ENCODE peak calls at places on chromosomes 11 and 22, in five cellular contexts. One of them, this sample, is unnamed.

GRCh38 chr11:58618215-58618614 is 4.2 kb upstream of the CNTF start:
- DNase-seq in fibroblast of lung: no peak
- DNase-seq in endothelial cell of umbilical vein: no peak
- DNase-seq in A549: peak; percentile 8
- DNase-seq in Panc1: no peak
- DNase-seq in this sample: no peak

GRCh38 chr11:17770048-17770652 is 35.6 kb downstream of the KCNC1 start:
- DNase-seq in endothelial cell of umbilical vein: no peak
- DNase-seq in Panc1: no peak
- DNase-seq in A549: peak; percentile 20
- DNase-seq in fibroblast of lung: no peak
- DNase-seq in this sample: no peak

GRCh38 chr11:11512502-11512901 is 109.3 kb downstream of the GALNT18 start:
- DNase-seq in fibroblast of lung: no peak
- DNase-seq in A549: no peak
- DNase-seq in endothelial cell of umbilical vein: no peak
- DNase-seq in Panc1: no peak
- DNase-seq in this sample: no peak

GRCh38 chr11:120001161-120002135 is 136.5 kb downstream of the TRIM29 start:
- DNase-seq in Panc1: no peak
- DNase-seq in A549: no peak
- DNase-seq in fibroblast of lung: no peak
- DNase-seq in endothelial cell of umbilical vein: no peak
- DNase-seq in this sample: no peak

GRCh38 chr11:131889146-131889577 is 518.7 kb downstream of the NTM start:
- DNase-seq in Panc1: no peak
- DNase-seq in A549: no peak
- DNase-seq in endothelial cell of umbilical vein: no peak
- DNase-seq in fibroblast of lung: peak; percentile 79
- DNase-seq in this sample: no peak

GRCh38 chr11:88604255-88604654 is 266.7 kb upstream of the CTSC start:
- DNase-seq in Panc1: no peak
- DNase-seq in fibroblast of lung: peak; percentile 70
- DNase-seq in A549: no peak
- DNase-seq in endothelial cell of umbilical vein: no peak
- DNase-seq in this sample: no peak

GRCh38 chr11:77473001-77473800 is 693 bp downstream of the PAK1 start:
- DNase-seq in A549: peak; percentile 15
- DNase-seq in Panc1: no peak
- DNase-seq in endothelial cell of umbilical vein: no peak
- DNase-seq in fibroblast of lung: peak; percentile 15
- DNase-seq in this sample: peak; percentile 36

GRCh38 chr11:22928207-22928917 is 68.1 kb upstream of the CCDC179 start:
- DNase-seq in Panc1: no peak
- DNase-seq in A549: peak; percentile 4
- DNase-seq in fibroblast of lung: no peak
- DNase-seq in endothelial cell of umbilical vein: no peak
- DNase-seq in this sample: no peak

GRCh38 chr11:11979487-11980117 is 28.8 kb downstream of the DKK3 start:
- DNase-seq in Panc1: no peak
- DNase-seq in endothelial cell of umbilical vein: no peak
- DNase-seq in A549: peak; percentile 51
- DNase-seq in fibroblast of lung: peak; percentile 84
- DNase-seq in this sample: no peak

GRCh38 chr11:97850726-97851125 is 1170.0 kb upstream of the CNTN5 start:
- DNase-seq in Panc1: no peak
- DNase-seq in A549: no peak
- DNase-seq in fibroblast of lung: no peak
- DNase-seq in endothelial cell of umbilical vein: no peak
- DNase-seq in this sample: no peak

GRCh38 chr11:105862736-105863367 is 159.2 kb downstream of the MSANTD4 start:
- DNase-seq in A549: peak; percentile 27
- DNase-seq in Panc1: peak; percentile 52
- DNase-seq in fibroblast of lung: peak; percentile 81
- DNase-seq in endothelial cell of umbilical vein: peak; percentile 73
- DNase-seq in this sample: no peak

GRCh38 chr11:96103102-96103501 is 179.2 kb upstream of the MTMR2 start:
- DNase-seq in A549: no peak
- DNase-seq in Panc1: no peak
- DNase-seq in endothelial cell of umbilical vein: no peak
- DNase-seq in fibroblast of lung: no peak
- DNase-seq in this sample: no peak

GRCh38 chr22:24008381-24009226 is 2.5 kb upstream of the CABIN1 start:
- DNase-seq in endothelial cell of umbilical vein: no peak
- DNase-seq in Panc1: no peak
- DNase-seq in A549: no peak
- DNase-seq in fibroblast of lung: no peak
- DNase-seq in this sample: no peak

GRCh38 chr11:120546312-120547205 is 35.0 kb downstream of the GRIK4 start:
- DNase-seq in fibroblast of lung: peak; percentile 97
- DNase-seq in Panc1: no peak
- DNase-seq in endothelial cell of umbilical vein: peak; percentile 44
- DNase-seq in A549: peak; percentile 17
- DNase-seq in this sample: no peak

GRCh38 chr11:34987617-34988016 is 71.2 kb downstream of the PDHX start:
- DNase-seq in A549: no peak
- DNase-seq in fibroblast of lung: peak; percentile 60
- DNase-seq in endothelial cell of umbilical vein: no peak
- DNase-seq in Panc1: no peak
- DNase-seq in this sample: no peak

GRCh38 chr11:45155058-45155551 is 8.7 kb downstream of the PRDM11 start:
- DNase-seq in endothelial cell of umbilical vein: no peak
- DNase-seq in Panc1: no peak
- DNase-seq in A549: no peak
- DNase-seq in fibroblast of lung: no peak
- DNase-seq in this sample: no peak

GRCh38 chr11:18701614-18702216 is 3.1 kb downstream of the TMEM86A start:
- DNase-seq in fibroblast of lung: no peak
- DNase-seq in A549: no peak
- DNase-seq in Panc1: no peak
- DNase-seq in endothelial cell of umbilical vein: no peak
- DNase-seq in this sample: no peak

GRCh38 chr11:133956650-133957633 is at the start of gene IGSF9B:
- DNase-seq in Panc1: peak; percentile 17
- DNase-seq in A549: peak; percentile 81
- DNase-seq in fibroblast of lung: peak; percentile 52
- DNase-seq in endothelial cell of umbilical vein: peak; percentile 73
- DNase-seq in this sample: peak; percentile 86

GRCh38 chr11:126799974-126800373 is 200.6 kb downstream of the KIRREL3 start:
- DNase-seq in Panc1: no peak
- DNase-seq in A549: no peak
- DNase-seq in endothelial cell of umbilical vein: no peak
- DNase-seq in fibroblast of lung: no peak
- DNase-seq in this sample: no peak

GRCh38 chr22:23079240-23079768 is 9.0 kb downstream of the GNAZ start:
- DNase-seq in endothelial cell of umbilical vein: no peak
- DNase-seq in A549: no peak
- DNase-seq in Panc1: no peak
- DNase-seq in fibroblast of lung: no peak
- DNase-seq in this sample: no peak

GRCh38 chr11:132685174-132685611 is 847.1 kb downstream of the OPCML start:
- DNase-seq in fibroblast of lung: peak; percentile 11
- DNase-seq in A549: no peak
- DNase-seq in Panc1: no peak
- DNase-seq in endothelial cell of umbilical vein: no peak
- DNase-seq in this sample: no peak

GRCh38 chr11:1088927-1089737 is 14.5 kb downstream of the MUC2 start:
- DNase-seq in endothelial cell of umbilical vein: no peak
- DNase-seq in Panc1: no peak
- DNase-seq in fibroblast of lung: no peak
- DNase-seq in A549: no peak
- DNase-seq in this sample: no peak
- H3K9me3 ChIP-seq in endothelial cell of umbilical vein: no peaks in the 10 kb centered on the region
- H3K9me3 ChIP-seq in Panc1: no peaks in the 10 kb centered on the region
- H3K9me3 ChIP-seq in fibroblast of lung: peaks cover 4% of the 10 kb centered on the region
- H3K9me3 ChIP-seq in A549: no peaks in the 10 kb centered on the region
- H3K9me3 ChIP-seq in this sample: no peaks in the 10 kb centered on the region

GRCh38 chr22:42794551-42795510 is 62.2 kb downstream of the ARFGAP3 start:
- DNase-seq in A549: no peak
- DNase-seq in Panc1: no peak
- DNase-seq in fibroblast of lung: no peak
- DNase-seq in endothelial cell of umbilical vein: no peak
- DNase-seq in this sample: no peak

GRCh38 chr22:42793848-42794405 is 63.1 kb downstream of the ARFGAP3 start:
- DNase-seq in fibroblast of lung: no peak
- DNase-seq in Panc1: no peak
- DNase-seq in A549: no peak
- DNase-seq in endothelial cell of umbilical vein: no peak
- DNase-seq in this sample: no peak

GRCh38 chr22:42792909-42793847 is 63.9 kb downstream of the ARFGAP3 start:
- DNase-seq in endothelial cell of umbilical vein: no peak
- DNase-seq in Panc1: no peak
- DNase-seq in A549: no peak
- DNase-seq in fibroblast of lung: no peak
- DNase-seq in this sample: no peak

GRCh38 chr22:42792453-42792908 is 64.6 kb downstream of the ARFGAP3 start:
- DNase-seq in endothelial cell of umbilical vein: no peak
- DNase-seq in Panc1: no peak
- DNase-seq in A549: no peak
- DNase-seq in fibroblast of lung: no peak
- DNase-seq in this sample: no peak

GRCh38 chr22:42791721-42792452 is 65.2 kb downstream of the ARFGAP3 start:
- DNase-seq in fibroblast of lung: peak; percentile 15
- DNase-seq in Panc1: no peak
- DNase-seq in endothelial cell of umbilical vein: no peak
- DNase-seq in A549: no peak
- DNase-seq in this sample: no peak
- H3K9me3 ChIP-seq in fibroblast of lung: no peaks in the 10 kb centered on the region
- H3K9me3 ChIP-seq in Panc1: no peaks in the 10 kb centered on the region
- H3K9me3 ChIP-seq in endothelial cell of umbilical vein: no peaks in the 10 kb centered on the region
- H3K9me3 ChIP-seq in A549: no peaks in the 10 kb centered on the region
- H3K9me3 ChIP-seq in this sample: no peaks in the 10 kb centered on the region

DNA sequence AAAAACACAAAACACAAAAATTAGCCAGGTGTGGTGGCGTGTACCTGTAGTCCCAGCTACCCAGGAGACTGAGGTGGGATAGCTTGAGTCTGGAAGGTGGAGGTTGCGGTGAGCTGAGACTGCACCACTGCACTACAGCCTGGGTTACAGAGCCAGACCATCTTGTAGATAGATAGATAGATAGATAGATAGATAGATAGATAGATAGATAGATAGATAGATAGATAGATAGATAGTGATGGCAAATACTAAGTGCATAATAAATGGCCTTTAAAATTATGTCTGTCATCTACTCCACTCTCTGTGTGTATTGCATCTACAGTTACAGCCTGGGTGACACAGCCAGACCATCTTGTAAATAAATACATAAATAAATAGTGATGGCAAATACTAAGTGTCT is 56.0 kb upstream of the CHRM4 start:
- DNase-seq in fibroblast of lung: no peak
- DNase-seq in Panc1: no peak
- DNase-seq in A549: no peak
- DNase-seq in endothelial cell of umbilical vein: no peak
- DNase-seq in this sample: no peak
- H3K9me3 ChIP-seq in fibroblast of lung: no peaks in the 10 kb centered on the region
- H3K9me3 ChIP-seq in Panc1: no peaks in the 10 kb centered on the region
- H3K9me3 ChIP-seq in A549: no peaks in the 10 kb centered on the region
- H3K9me3 ChIP-seq in endothelial cell of umbilical vein: no peaks in the 10 kb centered on the region
- H3K9me3 ChIP-seq in this sample: no peaks in the 10 kb centered on the region

DNA sequence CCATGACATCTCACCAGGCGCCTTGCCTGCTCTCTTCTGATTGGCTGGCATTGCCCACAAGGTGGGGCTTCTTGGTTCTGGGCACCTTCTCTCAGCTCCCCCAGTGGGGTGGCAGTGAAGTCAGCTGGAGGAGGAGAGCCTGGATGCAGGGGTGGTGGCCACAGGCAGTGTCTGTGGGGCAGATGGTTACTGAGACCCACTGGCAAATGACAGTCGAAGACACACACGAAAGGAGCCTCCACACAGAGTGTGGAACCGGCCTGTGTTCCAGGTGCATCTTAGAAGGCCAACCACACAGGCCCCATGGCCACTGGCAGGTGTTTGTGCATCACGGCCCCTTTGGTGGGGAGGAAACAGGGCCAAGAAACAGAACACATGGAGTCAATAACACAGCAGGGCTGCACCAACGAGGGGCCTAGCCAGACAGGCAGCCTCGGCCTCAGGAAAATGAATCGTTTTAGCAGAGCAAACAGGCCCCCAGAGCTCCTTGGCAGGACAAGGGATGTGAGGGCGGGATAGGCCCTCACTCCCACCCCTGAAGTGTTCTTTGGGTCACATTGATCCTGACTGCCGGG is 683.4 kb downstream of the TBC1D22A start:
- DNase-seq in A549: no peak
- DNase-seq in fibroblast of lung: no peak
- DNase-seq in Panc1: no peak
- DNase-seq in endothelial cell of umbilical vein: no peak
- DNase-seq in this sample: no peak
- H3K9me3 ChIP-seq in A549: no peaks in the 10 kb centered on the region
- H3K9me3 ChIP-seq in fibroblast of lung: no peaks in the 10 kb centered on the region
- H3K9me3 ChIP-seq in Panc1: no peaks in the 10 kb centered on the region
- H3K9me3 ChIP-seq in endothelial cell of umbilical vein: peaks cover 15% of the 10 kb centered on the region
- H3K9me3 ChIP-seq in this sample: no peaks in the 10 kb centered on the region

DNA sequence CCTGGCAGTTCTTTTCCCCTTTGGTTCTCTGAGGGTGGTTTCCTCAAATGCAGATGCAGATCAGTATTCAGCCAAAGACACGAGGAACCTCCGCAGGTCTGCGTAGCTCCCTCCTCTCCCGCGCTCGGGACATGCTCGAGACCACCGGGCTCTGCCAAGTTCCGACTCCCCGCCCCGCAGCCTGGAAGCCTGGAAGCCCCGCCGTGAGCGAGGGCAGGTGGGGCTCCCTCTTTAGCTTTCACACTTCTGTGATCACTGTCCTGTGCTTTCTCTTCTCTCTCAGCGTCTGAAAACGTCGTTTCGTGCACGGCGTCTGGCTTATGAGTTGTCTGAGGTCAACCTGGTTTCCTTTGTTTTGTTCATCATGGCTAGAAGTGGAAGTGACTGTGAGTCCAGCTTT is 26.6 kb downstream of the ZBED4 start:
- DNase-seq in A549: no peak
- DNase-seq in fibroblast of lung: no peak
- DNase-seq in Panc1: no peak
- DNase-seq in endothelial cell of umbilical vein: peak; percentile 86
- DNase-seq in this sample: no peak
- H3K9me3 ChIP-seq in A549: no peaks in the 10 kb centered on the region
- H3K9me3 ChIP-seq in fibroblast of lung: no peaks in the 10 kb centered on the region
- H3K9me3 ChIP-seq in Panc1: no peaks in the 10 kb centered on the region
- H3K9me3 ChIP-seq in endothelial cell of umbilical vein: no peaks in the 10 kb centered on the region
- H3K9me3 ChIP-seq in this sample: no peaks in the 10 kb centered on the region

GRCh38 chr11:2819316-2819715 is 66.3 kb downstream of the CDKN1C start:
- DNase-seq in A549: no peak
- DNase-seq in endothelial cell of umbilical vein: no peak
- DNase-seq in fibroblast of lung: no peak
- DNase-seq in Panc1: no peak
- DNase-seq in this sample: no peak
- H3K9me3 ChIP-seq in A549: peaks cover 48% of the 10 kb centered on the region
- H3K9me3 ChIP-seq in endothelial cell of umbilical vein: no peaks in the 10 kb centered on the region
- H3K9me3 ChIP-seq in fibroblast of lung: no peaks in the 10 kb centered on the region
- H3K9me3 ChIP-seq in Panc1: peaks cover 14% of the 10 kb centered on the region
- H3K9me3 ChIP-seq in this sample: no peaks in the 10 kb centered on the region